ENCODE peak calls at places on chromosomes 11 and 22, in seven cellular contexts. I is CD8-positive, alpha-beta T cell; P is psoas muscle; Z is pancreas; T is sigmoid colon; A is gastrocnemius medialis; F is left ventricle myocardium inferior. U is an unnamed sample. For H3K27me3, the result is how much of the 10 kb centered on the place peaks cover.

GRCh38 chr11:77361184-77361583 is 59.7 kb upstream of the GDPD4 start:
- DNase-seq in I (no peak), P (no peak), Z (no peak), T (no peak), A (no peak), F (no peak), U (no peak)

GRCh38 chr11:22510741-22511140 is 114.9 kb downstream of the FANCF start:
- DNase-seq in I (no peak), P (no peak), Z (no peak), T (no peak), A (no peak), F (no peak), U (no peak)

GRCh38 chr22:50613291-50613981 is 12.8 kb downstream of the MAPK8IP2 start:
- DNase-seq in I (no peak), P (peak), Z (peak), T (no peak), A (peak), F (peak), U (no peak)

GRCh38 chr11:131763193-131763890 is 392.9 kb downstream of the NTM start:
- DNase-seq in I (no peak), P (no peak), Z (no peak), T (no peak), A (no peak), F (no peak), U (no peak)

GRCh38 chr11:36513965-36514364 is 3.9 kb upstream of the TRAF6 start:
- DNase-seq in I (no peak), P (no peak), Z (no peak), T (no peak), A (no peak), F (no peak), U (no peak)

GRCh38 chr11:96267490-96268010 is 75.4 kb downstream of the MAML2 start:
- DNase-seq in I (peak), P (no peak), Z (no peak), T (no peak), A (no peak), F (no peak), U (no peak)

GRCh38 chr22:27630754-27631153 is 170.8 kb downstream of the MN1 start:
- DNase-seq in I (no peak), P (no peak), Z (no peak), T (no peak), A (no peak), F (no peak), U (no peak)

GRCh38 chr11:1782831-1783724 is 19.4 kb upstream of the CTSD start:
- DNase-seq in I (no peak), P (no peak), Z (no peak), T (no peak), A (no peak), F (no peak), U (no peak)

GRCh38 chr22:23128269-23129108 is 13.3 kb downstream of the RSPH14 start:
- DNase-seq in I (peak), P (peak), Z (peak), T (peak), A (no peak), F (peak), U (peak)

GRCh38 chr11:115958089-115959000 is 454.1 kb upstream of the CADM1 start:
- DNase-seq in I (no peak), P (no peak), Z (no peak), T (no peak), A (no peak), F (no peak), U (no peak)

GRCh38 chr11:7639643-7640025 is 33.7 kb downstream of the CYB5R2 start:
- DNase-seq in I (no peak), P (no peak), Z (no peak), T (no peak), A (no peak), F (no peak), U (peak)

GRCh38 chr22:28799834-28800307 is 498 bp downstream of the XBP1 start:
- DNase-seq in I (peak), P (peak), Z (peak), T (peak), A (peak), F (peak), U (peak)

GRCh38 chr11:64340671-64341335 is 799 bp downstream of the CCDC88B start:
- DNase-seq in I (peak), P (peak), Z (no peak), T (no peak), A (no peak), F (no peak), U (no peak)

GRCh38 chr11:33160147-33160546 is 1.1 kb downstream of the CSTF3 start:
- DNase-seq in I (no peak), P (no peak), Z (no peak), T (no peak), A (no peak), F (no peak), U (no peak)

GRCh38 chr11:12640926-12641849 is 33.0 kb upstream of the TEAD1 start:
- DNase-seq in I (no peak), P (no peak), Z (no peak), T (no peak), A (no peak), F (no peak), U (no peak)

GRCh38 chr11:95335989-95336388 is 105.0 kb upstream of the SESN3 start:
- DNase-seq in I (no peak), P (no peak), Z (no peak), T (no peak), A (no peak), F (no peak), U (no peak)

GRCh38 chr11:99522467-99523173 is 501.9 kb downstream of the CNTN5 start:
- DNase-seq in I (no peak), P (no peak), Z (no peak), T (no peak), A (no peak), F (no peak), U (no peak)

GRCh38 chr11:122601131-122602125 is 54.1 kb upstream of the UBASH3B start:
- DNase-seq in I (no peak), P (no peak), Z (no peak), T (no peak), A (no peak), F (no peak), U (no peak)

GRCh38 chr11:73585834-73586575 is 11.9 kb downstream of the FAM168A start:
- DNase-seq in I (no peak), P (no peak), Z (no peak), T (no peak), A (no peak), F (no peak), U (no peak)

GRCh38 chr11:88418508-88418907 is 81.0 kb upstream of the CTSC start:
- DNase-seq in I (no peak), P (no peak), Z (no peak), T (no peak), A (no peak), F (no peak), U (no peak)

GRCh38 chr11:95398437-95399112 is 167.6 kb upstream of the SESN3 start:
- DNase-seq in I (no peak), P (no peak), Z (no peak), T (no peak), A (no peak), F (no peak), U (no peak)

GRCh38 chr22:21710156-21710555 is 25.4 kb downstream of the YPEL1 start:
- DNase-seq in I (no peak), P (no peak), Z (no peak), T (no peak), A (no peak), F (no peak), U (no peak)

GRCh38 chr11:12006552-12007229 is 1.7 kb downstream of the DKK3 start:
- DNase-seq in I (no peak), P (no peak), Z (no peak), T (no peak), A (no peak), F (no peak), U (no peak)

GRCh38 chr11:119531623-119532022 is 108.7 kb upstream of the THY1 start:
- DNase-seq in I (no peak), P (no peak), Z (no peak), T (peak), A (no peak), F (no peak), U (peak)

GRCh38 chr11:8760896-8761295 is 78.3 kb downstream of the RPL27A start:
- DNase-seq in I (no peak), P (no peak), Z (no peak), T (peak), A (no peak), F (no peak), U (no peak)

GRCh38 chr11:114308689-114309089 is 12.5 kb downstream of the NNMT start:
- DNase-seq in I (no peak), P (no peak), Z (peak), T (no peak), A (peak), F (no peak), U (no peak)

GRCh38 chr22:28505416-28506156 is 174.1 kb downstream of the TTC28 start:
- DNase-seq in I (no peak), P (no peak), Z (no peak), T (no peak), A (no peak), F (no peak), U (no peak)

GRCh38 chr11:120703358-120704152 is 192.0 kb downstream of the GRIK4 start:
- DNase-seq in I (no peak), P (no peak), Z (no peak), T (no peak), A (no peak), F (no peak), U (no peak)

GRCh38 chr11:102287963-102288744 is 29.1 kb upstream of the BIRC3 start:
- DNase-seq in I (peak), P (no peak), Z (peak), T (no peak), A (no peak), F (no peak), U (no peak)

GRCh38 chr22:42194104-42194851 is 63.7 kb upstream of the CYP2D6 start:
- DNase-seq in I (no peak), P (no peak), Z (no peak), T (no peak), A (no peak), F (no peak), U (no peak)

GRCh38 chr22:49632199-49633009 is 195.3 kb downstream of the BRD1 start:
- DNase-seq in I (no peak), P (peak), Z (peak), T (peak), A (peak), F (peak), U (peak)

GRCh38 chr11:101686514-101686913 is 102.7 kb upstream of the TRPC6 start:
- DNase-seq in I (no peak), P (no peak), Z (no peak), T (no peak), A (no peak), F (no peak), U (no peak)

DNA sequence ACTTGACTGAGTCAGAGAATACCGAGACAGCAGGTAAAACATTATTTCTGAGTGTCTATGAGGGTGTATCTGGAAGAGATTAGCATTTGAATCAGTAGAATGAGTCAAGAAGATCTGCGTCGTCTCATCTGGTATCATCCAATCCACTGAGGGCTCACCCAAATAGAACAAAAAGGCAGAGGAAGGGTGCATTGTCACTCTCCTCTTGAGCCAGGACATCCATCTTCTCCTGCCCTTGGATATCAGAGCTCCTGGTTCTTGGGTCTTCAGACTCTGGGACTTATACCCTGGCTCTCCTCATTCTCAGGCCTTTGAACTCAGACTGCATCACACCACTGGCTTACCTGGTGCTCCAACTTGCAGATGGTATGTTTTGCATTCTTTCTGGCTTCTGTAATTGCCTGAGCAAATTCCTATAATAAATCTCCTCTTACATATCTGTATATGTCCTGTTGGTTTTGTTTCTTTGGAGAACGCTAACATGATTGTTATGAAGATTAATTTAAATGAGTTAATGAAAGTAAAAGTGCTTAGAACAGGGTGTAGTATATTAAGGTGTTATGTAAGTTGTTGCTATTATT is 49.3 kb downstream of the ME3 start:
- DNase-seq in I (no peak), P (no peak), Z (no peak), T (no peak), A (no peak), F (no peak), U (no peak)
- H3K4me3 ChIP-seq in I (no peak), P (no peak), Z (no peak), T (no peak), A (no peak), F (no peak), U (no peak)

GRCh38 chr11:127017482-127017881 is 16.9 kb upstream of the KIRREL3 start:
- DNase-seq in I (no peak), P (no peak), Z (no peak), T (no peak), A (no peak), F (no peak), U (no peak)
- TF ChIP-seq CTCF in I (no peak), P (no peak), Z (no peak), T (no peak), A (no peak), F (no peak), U (no peak)

GRCh38 chr11:65898656-65899355 is 1.4 kb downstream of the FOSL1 start:
- DNase-seq in I (no peak), P (no peak), Z (no peak), T (no peak), A (no peak), F (no peak), U (no peak)

GRCh38 chr11:65900899-65901180 is 652 bp upstream of the FOSL1 start:
- DNase-seq in I (no peak), P (no peak), Z (no peak), T (no peak), A (no peak), F (no peak), U (no peak)

GRCh38 chr11:65897020-65897471 is 3.1 kb downstream of the FOSL1 start:
- DNase-seq in I (no peak), P (no peak), Z (no peak), T (no peak), A (no peak), F (no peak), U (no peak)

GRCh38 chr11:65900125-65900898 is at the start of gene FOSL1:
- DNase-seq in I (peak), P (peak), Z (peak), T (peak), A (peak), F (peak), U (no peak)

GRCh38 chr11:65899356-65900124 is 648 bp downstream of the FOSL1 start:
- DNase-seq in I (peak), P (peak), Z (no peak), T (peak), A (no peak), F (peak), U (peak)
- H3K27me3 ChIP-seq in I (under half), P (under half), Z (under half), T (under half), A (under half), F (under half), U (under half)

GRCh38 chr22:40432625-40433024 is 62.2 kb downstream of the SGSM3 start:
- DNase-seq in I (no peak), P (no peak), Z (no peak), T (no peak), A (no peak), F (no peak), U (no peak)

GRCh38 chr22:40434101-40434500 is 63.7 kb downstream of the SGSM3 start:
- DNase-seq in I (no peak), P (no peak), Z (no peak), T (no peak), A (no peak), F (no peak), U (no peak)

GRCh38 chr22:40432167-40432566 is 61.8 kb downstream of the SGSM3 start:
- DNase-seq in I (no peak), P (no peak), Z (no peak), T (no peak), A (no peak), F (no peak), U (no peak)

GRCh38 chr22:40434745-40435144 is 64.4 kb downstream of the SGSM3 start:
- DNase-seq in I (no peak), P (no peak), Z (no peak), T (no peak), A (no peak), F (no peak), U (no peak)

GRCh38 chr22:40436460-40437431 is 66.4 kb downstream of the SGSM3 start:
- DNase-seq in I (no peak), P (no peak), Z (no peak), T (no peak), A (no peak), F (peak), U (no peak)
- H3K4me3 ChIP-seq in I (no peak), P (peak), Z (no peak), T (peak), A (peak), F (peak), U (no peak)

DNA sequence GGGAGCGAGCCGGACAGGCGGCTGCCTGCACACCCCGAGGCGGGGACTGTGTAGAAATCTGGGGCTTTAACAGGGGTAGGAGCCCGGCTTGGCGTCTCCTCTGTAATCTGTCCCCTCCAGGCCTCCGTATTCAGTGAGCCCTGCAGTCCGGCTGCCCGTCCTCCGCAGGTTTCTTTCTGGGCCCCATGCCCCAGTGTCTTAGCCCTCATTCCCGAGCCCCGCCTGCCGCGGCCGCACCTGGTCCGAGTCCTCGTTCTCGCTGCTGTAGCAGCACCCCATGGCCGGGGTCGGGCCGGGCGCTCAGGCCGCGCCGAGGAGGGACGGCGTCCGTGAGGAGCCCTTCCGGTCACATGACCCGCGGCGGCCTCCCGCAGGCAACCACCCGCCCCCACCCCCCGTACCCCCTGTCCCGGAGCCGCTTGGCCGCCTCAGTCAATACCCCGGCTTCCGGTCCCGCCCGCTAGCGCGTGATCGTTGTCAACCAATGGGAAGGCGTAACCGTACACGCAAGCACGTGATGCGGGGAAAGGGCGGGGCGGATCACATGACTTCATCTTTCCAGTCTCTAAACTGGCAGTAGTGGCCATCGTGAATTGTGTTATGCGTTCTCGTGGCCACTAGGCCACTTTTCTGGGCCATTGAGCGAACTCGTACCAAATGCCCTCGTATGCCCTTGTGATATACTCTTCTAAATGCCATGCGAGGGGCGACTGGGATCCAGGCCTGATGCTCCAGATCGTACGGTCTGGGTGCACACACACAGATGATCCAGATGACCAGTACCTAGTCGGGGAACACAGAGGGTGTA is at the start of gene LAMTOR1:
- DNase-seq in I (peak), P (peak), Z (peak), T (peak), A (peak), F (peak), U (peak)
- TF ChIP-seq CTCF in I (no peak), P (peak), Z (peak), T (peak), A (peak), F (peak), U (peak)

DNA sequence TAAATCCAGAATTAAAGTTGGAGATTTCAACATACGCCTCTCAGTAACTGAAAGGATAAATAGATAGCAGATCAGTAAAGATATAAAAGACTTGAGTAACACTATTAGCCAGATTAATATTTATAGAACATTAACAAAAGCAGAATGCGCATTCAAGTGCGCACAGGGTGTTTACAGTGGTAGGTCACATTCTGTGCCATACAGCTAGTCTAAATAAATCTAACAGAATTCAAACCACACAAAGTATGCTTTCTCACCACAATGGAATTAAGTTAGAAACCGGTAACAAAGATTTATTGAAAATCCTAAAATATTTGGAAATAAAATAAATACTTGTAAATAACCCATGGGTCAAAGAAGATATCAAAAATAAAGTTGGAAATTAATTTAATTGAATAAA is 341.0 kb downstream of the DYNC2H1 start:
- DNase-seq in I (no peak), P (no peak), Z (no peak), T (no peak), A (no peak), F (no peak), U (no peak)
- H3K27me3 ChIP-seq in I (under half), P (under half), Z (under half), T (under half), A (under half), F (under half), U (under half)

GRCh38 chr11:43556892-43557291 is 123.6 kb upstream of the HSD17B12 start:
- DNase-seq in I (no peak), P (no peak), Z (no peak), T (no peak), A (no peak), F (no peak), U (no peak)

GRCh38 chr11:43558056-43558455 is 122.5 kb upstream of the HSD17B12 start:
- DNase-seq in I (no peak), P (no peak), Z (no peak), T (no peak), A (no peak), F (no peak), U (no peak)

GRCh38 chr11:43556269-43556668 is 124.3 kb upstream of the HSD17B12 start:
- DNase-seq in I (no peak), P (no peak), Z (no peak), T (no peak), A (no peak), F (no peak), U (no peak)

GRCh38 chr11:43558556-43559127 is 121.9 kb upstream of the HSD17B12 start:
- DNase-seq in I (no peak), P (no peak), Z (no peak), T (no peak), A (no peak), F (no peak), U (no peak)

DNA sequence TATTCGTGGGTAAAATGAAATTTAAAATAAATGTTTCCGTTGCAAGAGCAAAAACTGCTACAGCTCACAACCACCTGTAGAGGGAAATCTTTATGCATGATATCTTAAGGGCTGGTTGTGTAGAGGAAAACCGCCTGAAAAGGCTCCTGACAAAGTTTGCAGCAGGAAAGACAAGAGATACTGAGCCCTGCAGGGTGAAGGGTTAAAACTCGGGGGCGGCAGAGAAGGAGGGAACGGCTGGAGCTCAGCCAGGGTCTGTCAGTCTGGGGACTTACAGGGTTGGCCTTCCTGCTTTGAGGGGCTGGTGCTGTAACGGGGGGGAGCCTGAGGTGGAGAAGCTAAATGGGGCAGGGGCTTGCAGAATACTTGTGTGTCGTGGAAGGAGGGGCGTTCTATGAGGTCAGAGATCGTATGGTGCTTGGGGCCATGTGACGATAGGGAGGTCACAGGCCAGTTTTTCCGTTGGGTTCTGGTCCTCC is 122.9 kb upstream of the HSD17B12 start:
- DNase-seq in I (no peak), P (no peak), Z (no peak), T (no peak), A (no peak), F (no peak), U (no peak)
- H3K4me3 ChIP-seq in I (no peak), P (no peak), Z (no peak), T (no peak), A (no peak), F (peak), U (no peak)

U was measured in dorsolateral prefrontal cortex.